ENCODE peak calls at places on chromosomes 2 and 18, in five cellular contexts. One of them, this sample, is unnamed.
A peak's percentile ranks its signal among the peaks of the same experiment; 100 is the strongest.

GRCh38 chr2:127208313-127208712 is 11.8 kb downstream of the CYP27C1 start:
- DNase-seq in A549: no peak
- DNase-seq in HepG2: no peak
- DNase-seq in K562: no peak
- DNase-seq in GM12878: no peak
- DNase-seq in this sample: no peak

GRCh38 chr2:73963385-73964120 is 21.2 kb upstream of the TET3 start:
- DNase-seq in HepG2: no peak
- DNase-seq in K562: no peak
- DNase-seq in GM12878: peak; percentile 80
- DNase-seq in A549: no peak
- DNase-seq in this sample: no peak

GRCh38 chr2:3606028-3606369 is 11.1 kb downstream of the COLEC11 start:
- DNase-seq in A549: no peak
- DNase-seq in GM12878: no peak
- DNase-seq in HepG2: no peak
- DNase-seq in K562: no peak
- DNase-seq in this sample: no peak

GRCh38 chr2:194539436-194539835 is 1117.6 kb upstream of the SLC39A10 start:
- DNase-seq in K562: no peak
- DNase-seq in HepG2: no peak
- DNase-seq in A549: no peak
- DNase-seq in GM12878: no peak
- DNase-seq in this sample: no peak

GRCh38 chr18:63150326-63150725 is 169.2 kb downstream of the BCL2 start:
- DNase-seq in GM12878: no peak
- DNase-seq in HepG2: no peak
- DNase-seq in K562: no peak
- DNase-seq in A549: no peak
- DNase-seq in this sample: no peak

GRCh38 chr2:67854798-67855197 is 208.0 kb downstream of the C1D start:
- DNase-seq in K562: peak; percentile 14
- DNase-seq in A549: no peak
- DNase-seq in HepG2: no peak
- DNase-seq in GM12878: no peak
- DNase-seq in this sample: no peak

GRCh38 chr2:136378712-136379595 is 261.0 kb upstream of the CXCR4 start:
- DNase-seq in K562: peak; percentile 36
- DNase-seq in HepG2: peak; percentile 35
- DNase-seq in GM12878: no peak
- DNase-seq in A549: peak; percentile 21
- DNase-seq in this sample: peak; percentile 64

GRCh38 chr2:189300917-189301316 is 121.4 kb upstream of the COL5A2 start:
- DNase-seq in HepG2: no peak
- DNase-seq in K562: no peak
- DNase-seq in A549: no peak
- DNase-seq in GM12878: no peak
- DNase-seq in this sample: no peak

GRCh38 chr2:36357506-36358316 is 2.1 kb downstream of the CRIM1 start:
- DNase-seq in A549: peak; percentile 63
- DNase-seq in GM12878: no peak
- DNase-seq in HepG2: peak; percentile 79
- DNase-seq in K562: no peak
- DNase-seq in this sample: peak; percentile 82

GRCh38 chr2:191899442-191899841 is 52.6 kb upstream of the CAVIN2 start:
- DNase-seq in K562: no peak
- DNase-seq in GM12878: no peak
- DNase-seq in HepG2: no peak
- DNase-seq in A549: no peak
- DNase-seq in this sample: peak; percentile 97

GRCh38 chr2:147910990-147911473 is 66.2 kb downstream of the ACVR2A start:
- DNase-seq in K562: peak; percentile 11
- DNase-seq in HepG2: peak; percentile 54
- DNase-seq in GM12878: peak; percentile 21
- DNase-seq in A549: no peak
- DNase-seq in this sample: peak; percentile 91

GRCh38 chr18:59846814-59847490 is 52.8 kb upstream of the PMAIP1 start:
- DNase-seq in A549: no peak
- DNase-seq in HepG2: no peak
- DNase-seq in K562: no peak
- DNase-seq in GM12878: peak; percentile 83
- DNase-seq in this sample: peak; percentile 52

GRCh38 chr2:85669549-85669948 is 1.6 kb upstream of the SFTPB start:
- DNase-seq in K562: no peak
- DNase-seq in A549: no peak
- DNase-seq in GM12878: peak; percentile 55
- DNase-seq in HepG2: no peak
- DNase-seq in this sample: no peak

GRCh38 chr2:85997016-85997970 is 108.4 kb downstream of the POLR1A start:
- DNase-seq in HepG2: no peak
- DNase-seq in GM12878: no peak
- DNase-seq in A549: no peak
- DNase-seq in K562: peak; percentile 36
- DNase-seq in this sample: no peak

GRCh38 chr2:60796573-60797509 is 40.8 kb downstream of the PAPOLG start:
- DNase-seq in GM12878: no peak
- DNase-seq in HepG2: no peak
- DNase-seq in A549: no peak
- DNase-seq in K562: no peak
- DNase-seq in this sample: peak; percentile 80

GRCh38 chr2:205925373-205926337 is 160.3 kb downstream of the INO80D start:
- DNase-seq in GM12878: no peak
- DNase-seq in HepG2: peak; percentile 38
- DNase-seq in A549: peak; percentile 68
- DNase-seq in K562: peak; percentile 71
- DNase-seq in this sample: peak; percentile 79

GRCh38 chr18:66560092-66560491 is 43.8 kb downstream of the CDH19 start:
- DNase-seq in HepG2: peak; percentile 34
- DNase-seq in K562: no peak
- DNase-seq in GM12878: no peak
- DNase-seq in A549: no peak
- DNase-seq in this sample: peak; percentile 52

GRCh38 chr2:122929347-122929746 is 1095.7 kb upstream of the CNTNAP5 start:
- DNase-seq in K562: no peak
- DNase-seq in GM12878: no peak
- DNase-seq in A549: no peak
- DNase-seq in HepG2: no peak
- DNase-seq in this sample: no peak

GRCh38 chr2:30481323-30481800 is 34.3 kb downstream of the LCLAT1 start:
- DNase-seq in HepG2: no peak
- DNase-seq in GM12878: no peak
- DNase-seq in K562: peak; percentile 15
- DNase-seq in A549: no peak
- DNase-seq in this sample: no peak

GRCh38 chr2:129199501-129199900 is 780.0 kb upstream of the RAB6C start:
- DNase-seq in K562: no peak
- DNase-seq in GM12878: no peak
- DNase-seq in HepG2: no peak
- DNase-seq in A549: no peak
- DNase-seq in this sample: no peak

GRCh38 chr2:185921048-185921756 is 182.6 kb downstream of the FSIP2 start:
- DNase-seq in K562: no peak
- DNase-seq in GM12878: no peak
- DNase-seq in A549: no peak
- DNase-seq in HepG2: no peak
- DNase-seq in this sample: no peak

GRCh38 chr18:59897321-59897954 is 2.4 kb upstream of the PMAIP1 start:
- DNase-seq in GM12878: no peak
- DNase-seq in A549: no peak
- DNase-seq in K562: no peak
- DNase-seq in HepG2: no peak
- DNase-seq in this sample: no peak

GRCh38 chr2:152648336-152648735 is 68.9 kb downstream of the PRPF40A start:
- DNase-seq in GM12878: no peak
- DNase-seq in K562: no peak
- DNase-seq in A549: peak; percentile 5
- DNase-seq in HepG2: peak; percentile 74
- DNase-seq in this sample: peak; percentile 57

GRCh38 chr18:41881285-41881684 is 73.7 kb upstream of the PIK3C3 start:
- DNase-seq in GM12878: no peak
- DNase-seq in HepG2: no peak
- DNase-seq in A549: no peak
- DNase-seq in K562: no peak
- DNase-seq in this sample: no peak

GRCh38 chr2:216618785-216619184 is 14.4 kb upstream of the IGFBP2 start:
- DNase-seq in A549: no peak
- DNase-seq in K562: no peak
- DNase-seq in HepG2: no peak
- DNase-seq in GM12878: no peak
- DNase-seq in this sample: no peak

GRCh38 chr18:3489462-3489861 is 39.5 kb downstream of the TGIF1 start:
- DNase-seq in A549: no peak
- DNase-seq in K562: no peak
- DNase-seq in GM12878: no peak
- DNase-seq in HepG2: no peak
- DNase-seq in this sample: no peak

GRCh38 chr18:3482258-3482657 is 32.3 kb downstream of the TGIF1 start:
- DNase-seq in K562: no peak
- DNase-seq in HepG2: no peak
- DNase-seq in GM12878: no peak
- DNase-seq in A549: no peak
- DNase-seq in this sample: no peak

GRCh38 chr18:3481696-3482210 is 31.8 kb downstream of the TGIF1 start:
- DNase-seq in K562: peak; percentile 76
- DNase-seq in A549: peak; percentile 28
- DNase-seq in HepG2: peak; percentile 33
- DNase-seq in GM12878: no peak
- DNase-seq in this sample: peak; percentile 47

GRCh38 chr18:3485153-3486149 is 35.5 kb downstream of the TGIF1 start:
- DNase-seq in HepG2: no peak
- DNase-seq in K562: no peak
- DNase-seq in A549: no peak
- DNase-seq in GM12878: no peak
- DNase-seq in this sample: no peak

DNA sequence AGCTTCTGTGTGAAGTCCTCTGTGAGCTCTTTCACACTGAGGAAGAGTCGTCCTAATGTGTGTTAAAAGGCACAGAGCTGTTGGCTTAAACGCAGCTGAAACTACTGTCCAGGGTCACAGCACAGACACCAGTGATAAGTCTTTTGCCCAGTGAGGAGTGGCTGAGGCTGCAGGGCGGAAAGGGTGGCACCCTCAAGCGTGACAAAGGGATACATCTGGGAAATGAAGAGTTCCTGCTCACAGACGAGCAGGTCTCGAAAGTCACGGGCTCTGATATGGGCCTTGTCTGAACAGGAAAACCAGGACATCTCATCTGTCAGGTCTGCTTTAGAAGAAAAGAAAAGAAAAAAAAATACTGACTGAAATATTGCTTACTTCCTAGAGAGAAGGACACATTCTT is 36.5 kb downstream of the TGIF1 start:
- DNase-seq in GM12878: no peak
- DNase-seq in A549: no peak
- DNase-seq in HepG2: no peak
- DNase-seq in K562: no peak
- DNase-seq in this sample: no peak
- TF ChIP-seq MYC in GM12878: no peak
- TF ChIP-seq MYC in A549: no peak
- TF ChIP-seq MYC in HepG2: no peak
- TF ChIP-seq MYC in K562: no peak
- TF ChIP-seq MYC in this sample: no peak

GRCh38 chr2:239193925-239194687 is 206.7 kb downstream of the HDAC4 start:
- DNase-seq in K562: no peak
- DNase-seq in A549: no peak
- DNase-seq in HepG2: no peak
- DNase-seq in GM12878: no peak
- DNase-seq in this sample: no peak
- TF ChIP-seq MAX in K562: no peak
- TF ChIP-seq MAX in A549: no peak
- TF ChIP-seq MAX in HepG2: no peak
- TF ChIP-seq MAX in GM12878: no peak
- TF ChIP-seq MAX in this sample: no peak

GRCh38 chr2:101748000-101748399 is 50.5 kb downstream of the MAP4K4 start:
- DNase-seq in A549: no peak
- DNase-seq in HepG2: no peak
- DNase-seq in GM12878: no peak
- DNase-seq in K562: no peak
- DNase-seq in this sample: no peak
- H3K4me1 ChIP-seq in A549: peaks cover 70% of the 10 kb centered on the region
- H3K4me1 ChIP-seq in HepG2: peaks cover 81% of the 10 kb centered on the region
- H3K4me1 ChIP-seq in GM12878: peaks cover 17% of the 10 kb centered on the region
- H3K4me1 ChIP-seq in K562: peaks cover 31% of the 10 kb centered on the region
- H3K4me1 ChIP-seq in this sample: peaks cover 47% of the 10 kb centered on the region

GRCh38 chr2:240811346-240812300 is 8.4 kb downstream of the KIF1A start:
- DNase-seq in GM12878: no peak
- DNase-seq in A549: no peak
- DNase-seq in K562: no peak
- DNase-seq in HepG2: no peak
- DNase-seq in this sample: no peak
- TF ChIP-seq MYC in GM12878: no peak
- TF ChIP-seq MYC in A549: no peak
- TF ChIP-seq MYC in K562: no peak
- TF ChIP-seq MYC in HepG2: no peak
- TF ChIP-seq MYC in this sample: no peak

GRCh38 chr2:54995553-54995952 is 54.7 kb downstream of the RTN4 start:
- DNase-seq in HepG2: no peak
- DNase-seq in A549: no peak
- DNase-seq in K562: no peak
- DNase-seq in GM12878: no peak
- DNase-seq in this sample: no peak

GRCh38 chr2:54997826-54998225 is 52.4 kb downstream of the RTN4 start:
- DNase-seq in A549: no peak
- DNase-seq in K562: no peak
- DNase-seq in HepG2: no peak
- DNase-seq in GM12878: no peak
- DNase-seq in this sample: no peak

GRCh38 chr2:55003706-55004639 is 46.3 kb downstream of the RTN4 start:
- DNase-seq in K562: no peak
- DNase-seq in GM12878: no peak
- DNase-seq in A549: no peak
- DNase-seq in HepG2: no peak
- DNase-seq in this sample: no peak

GRCh38 chr2:55000335-55000734 is 49.9 kb downstream of the RTN4 start:
- DNase-seq in K562: no peak
- DNase-seq in GM12878: no peak
- DNase-seq in A549: no peak
- DNase-seq in HepG2: no peak
- DNase-seq in this sample: no peak

DNA sequence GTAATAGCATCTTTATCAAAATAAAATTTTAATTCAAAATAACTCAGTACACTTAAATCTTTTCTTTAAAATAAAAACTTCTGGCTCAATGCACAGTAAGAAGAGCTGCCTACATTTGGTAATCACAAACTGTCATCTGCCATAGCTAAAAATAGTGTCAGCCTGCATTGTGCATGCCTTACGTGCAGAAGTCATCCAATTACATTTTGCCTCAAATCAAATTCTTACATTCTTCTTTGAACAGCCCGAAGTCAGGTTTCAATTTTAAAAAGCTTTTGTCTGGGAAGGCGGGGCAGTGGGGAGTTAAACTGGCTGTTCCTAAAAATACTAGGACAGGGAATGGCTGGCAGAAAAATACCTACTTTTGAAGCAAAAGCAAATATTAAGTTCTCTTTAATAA is 51.1 kb downstream of the RTN4 start:
- DNase-seq in HepG2: no peak
- DNase-seq in GM12878: no peak
- DNase-seq in K562: no peak
- DNase-seq in A549: no peak
- DNase-seq in this sample: no peak
- TF ChIP-seq MAX in HepG2: no peak
- TF ChIP-seq MAX in GM12878: no peak
- TF ChIP-seq MAX in K562: no peak
- TF ChIP-seq MAX in A549: no peak
- TF ChIP-seq MAX in this sample: no peak